ENCODE peak calls at places on chromosomes 7 and 10, in four cellular contexts. Z, S, X and W are unnamed samples.
A peak's percentile ranks its signal among the peaks of the same experiment; 100 is the strongest.

GRCh38 chr7:108164342-108164741 is 34.2 kb upstream of the LAMB4 start:
- DNase-seq in S (no peak), X (no peak), Z (no peak), W (no peak)

GRCh38 chr7:28921822-28922221 is 36.3 kb downstream of the TRIL start:
- DNase-seq in S (peak; percentile 60), X (peak; percentile 57), Z (no peak), W (peak; percentile 72)

GRCh38 chr10:126130291-126130710 is 233.9 kb downstream of the FANK1 start:
- DNase-seq in X (no peak), S (no peak), Z (no peak), W (no peak)

GRCh38 chr7:35648367-35648766 is 46.6 kb downstream of the HERPUD2 start:
- DNase-seq in X (no peak), S (no peak), Z (no peak), W (no peak)

GRCh38 chr10:11810313-11810766 is 12.8 kb upstream of the PROSER2 start:
- DNase-seq in Z (no peak), X (no peak), S (no peak), W (no peak)

GRCh38 chr10:101272229-101272868 is 43.1 kb upstream of the LBX1 start:
- DNase-seq in S (peak; percentile 65), Z (no peak), X (peak; percentile 64), W (peak; percentile 61)

GRCh38 chr10:95998274-95998673 is 45.1 kb upstream of the CCNJ start:
- DNase-seq in X (no peak), Z (no peak), S (no peak), W (peak; percentile 47)

GRCh38 chr10:76218045-76218444 is 786.6 kb downstream of the LRMDA start:
- DNase-seq in S (no peak), X (no peak), Z (no peak), W (no peak)

GRCh38 chr7:129780257-129781127 is 169.0 kb downstream of the NRF1 start:
- DNase-seq in Z (no peak), S (peak; percentile 95), X (peak; percentile 79), W (peak; percentile 99)

GRCh38 chr10:110803830-110804338 is 67.8 kb upstream of the PDCD4 start:
- DNase-seq in X (peak; percentile 22), S (peak; percentile 61), Z (no peak), W (peak; percentile 15)

GRCh38 chr10:71706216-71707121 is 13.1 kb downstream of the C10orf105 start:
- DNase-seq in Z (no peak), X (no peak), S (no peak), W (no peak)

GRCh38 chr10:43201545-43202131 is 63.4 kb downstream of the CSGALNACT2 start:
- DNase-seq in S (peak; percentile 10), Z (peak; percentile 74), X (no peak), W (no peak)

GRCh38 chr10:101848408-101848807 is 4.8 kb upstream of the KCNIP2 start:
- DNase-seq in X (no peak), Z (no peak), S (no peak), W (no peak)

GRCh38 chr10:35335718-35336083 is 608 bp upstream of the CCNY start:
- DNase-seq in Z (no peak), X (no peak), S (no peak), W (no peak)

GRCh38 chr7:157011333-157012112 is 1.1 kb upstream of the MNX1 start:
- DNase-seq in X (no peak), S (peak; percentile 36), Z (peak; percentile 70), W (peak; percentile 46)

GRCh38 chr7:133331861-133332260 is 79.0 kb downstream of the EXOC4 start:
- DNase-seq in S (no peak), X (no peak), Z (no peak), W (no peak)

GRCh38 chr10:129332476-129332875 is 134.6 kb upstream of the MGMT start:
- DNase-seq in Z (no peak), X (peak; percentile 45), S (no peak), W (peak; percentile 46)

GRCh38 chr7:159130820-159131219 is 13.8 kb downstream of the VIPR2 start:
- DNase-seq in X (no peak), S (no peak), Z (peak; percentile 33), W (no peak)

GRCh38 chr7:69599211-69599878 is 1.1 kb downstream of the AUTS2 start:
- DNase-seq in X (no peak), Z (peak; percentile 76), S (no peak), W (peak; percentile 60)

GRCh38 chr7:15864260-15864991 is 177.9 kb upstream of the MEOX2 start:
- DNase-seq in X (no peak), S (no peak), Z (no peak), W (no peak)

GRCh38 chr7:143015926-143016490 is 10.9 kb downstream of the OR9A2 start:
- DNase-seq in X (no peak), Z (no peak), S (no peak), W (no peak)

GRCh38 chr10:80461208-80462183 is 7.4 kb downstream of the TSPAN14 start:
- DNase-seq in X (no peak), S (peak; percentile 39), Z (peak; percentile 67), W (no peak)

GRCh38 chr7:13021971-13022370 is 334.5 kb downstream of the ARL4A start:
- DNase-seq in X (no peak), Z (no peak), S (no peak), W (peak; percentile 10)

GRCh38 chr10:117936136-117936535 is 110.6 kb downstream of the RAB11FIP2 start:
- DNase-seq in Z (no peak), S (no peak), X (no peak), W (no peak)

GRCh38 chr7:47452715-47453092 is 129.2 kb downstream of the TNS3 start:
- DNase-seq in S (no peak), Z (no peak), X (no peak), W (no peak)

GRCh38 chr10:15182541-15183207 is 14.2 kb upstream of the NMT2 start:
- DNase-seq in Z (no peak), S (no peak), X (no peak), W (no peak)

GRCh38 chr10:46556515-46557318 is at the start of gene GPRIN2:
- DNase-seq in X (no peak), S (peak; percentile 81), Z (peak; percentile 84), W (peak; percentile 42)

GRCh38 chr10:36271631-36272340 is 629.7 kb upstream of the FZD8 start:
- DNase-seq in Z (no peak), S (no peak), X (no peak), W (no peak)

GRCh38 chr7:1042161-1042833 is 2.0 kb upstream of the GPR146 start:
- DNase-seq in X (no peak), Z (no peak), S (peak; percentile 73), W (no peak)
- H3K4me1 ChIP-seq in X (peaks cover 57% of the 10 kb centered on the region), Z (no peaks in the 10 kb centered on the region), S (peaks cover 61% of the 10 kb centered on the region), W (peaks cover 8% of the 10 kb centered on the region)

GRCh38 chr10:360653-361052 is 225.4 kb downstream of the ZMYND11 start:
- DNase-seq in X (no peak), S (no peak), Z (no peak), W (no peak)

GRCh38 chr10:361203-362135 is 226.2 kb downstream of the ZMYND11 start:
- DNase-seq in Z (no peak), X (no peak), S (peak; percentile 42), W (no peak)

GRCh38 chr10:366186-366585 is 230.9 kb downstream of the ZMYND11 start:
- DNase-seq in X (no peak), Z (no peak), S (no peak), W (no peak)

GRCh38 chr10:363152-363551 is 227.9 kb downstream of the ZMYND11 start:
- DNase-seq in Z (no peak), S (no peak), X (no peak), W (no peak)

GRCh38 chr10:364267-364775 is 229.1 kb downstream of the ZMYND11 start:
- DNase-seq in X (no peak), S (no peak), Z (no peak), W (no peak)
- H3K4me1 ChIP-seq in X (no peaks in the 10 kb centered on the region), S (no peaks in the 10 kb centered on the region), Z (peaks cover 2% of the 10 kb centered on the region), W (no peaks in the 10 kb centered on the region)

GRCh38 chr7:55533729-55534080 is 38.6 kb downstream of the VOPP1 start:
- DNase-seq in X (no peak), Z (no peak), S (no peak), W (no peak)
- H3K4me1 ChIP-seq in X (no peaks in the 10 kb centered on the region), Z (no peaks in the 10 kb centered on the region), S (peaks cover 8% of the 10 kb centered on the region), W (no peaks in the 10 kb centered on the region)

DNA sequence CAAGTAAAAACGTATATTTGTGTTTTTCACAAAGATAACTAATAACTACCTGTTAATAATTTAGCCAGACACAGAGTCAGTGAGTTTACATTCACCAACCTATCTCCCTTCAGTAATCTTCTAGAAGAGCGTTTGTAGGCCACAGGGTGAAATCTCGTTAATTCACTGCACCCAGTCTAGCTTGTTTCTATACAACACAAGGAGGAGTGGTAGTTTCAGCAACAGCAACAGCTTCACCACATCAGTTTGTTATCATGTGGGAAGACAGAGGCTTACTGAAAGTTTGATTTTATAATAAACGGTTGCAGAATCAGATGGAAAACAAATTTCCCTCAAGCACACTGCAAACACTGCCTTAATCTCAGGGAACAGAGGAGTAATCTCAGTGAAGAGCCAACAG is 2.6 kb downstream of the COBL start:
- DNase-seq in S (no peak), Z (no peak), X (no peak), W (no peak)
- H3K4me1 ChIP-seq in S (peaks cover 46% of the 10 kb centered on the region), Z (no peaks in the 10 kb centered on the region), X (no peaks in the 10 kb centered on the region), W (peaks cover 18% of the 10 kb centered on the region)

GRCh38 chr7:101902680-101903504 is 85.5 kb downstream of the CUX1 start:
- DNase-seq in X (peak; percentile 100), Z (no peak), S (no peak), W (no peak)

GRCh38 chr7:101898019-101898575 is 80.7 kb downstream of the CUX1 start:
- DNase-seq in Z (no peak), X (no peak), S (no peak), W (no peak)

GRCh38 chr7:101899616-101900015 is 82.2 kb downstream of the CUX1 start:
- DNase-seq in Z (no peak), X (no peak), S (no peak), W (no peak)

GRCh38 chr7:101901661-101902491 is 84.5 kb downstream of the CUX1 start:
- DNase-seq in S (no peak), X (peak; percentile 52), Z (no peak), W (no peak)

GRCh38 chr7:101900103-101900502 is 82.7 kb downstream of the CUX1 start:
- DNase-seq in X (no peak), S (no peak), Z (no peak), W (no peak)
- H3K4me1 ChIP-seq in X (peaks cover 37% of the 10 kb centered on the region), S (peaks cover 8% of the 10 kb centered on the region), Z (peaks cover 10% of the 10 kb centered on the region), W (no peaks in the 10 kb centered on the region)

GRCh38 chr10:121339136-121339535 is 259.1 kb downstream of the FGFR2 start:
- DNase-seq in Z (no peak), X (no peak), S (no peak), W (no peak)
- H3K4me1 ChIP-seq in Z (peaks cover 7% of the 10 kb centered on the region), X (no peaks in the 10 kb centered on the region), S (peaks cover 19% of the 10 kb centered on the region), W (peaks cover 24% of the 10 kb centered on the region)